ENCODE peak calls at places on chromosomes 16 and 17, in four cellular contexts. One of them, this sample, is unnamed.

GRCh38 chr16:74898667-74899066 is 86.3 kb downstream of the WDR59 start:
- DNase-seq in nephron progenitor cell: no peak
- DNase-seq in GOT3: no peak
- DNase-seq in OCI-M1: no peak
- DNase-seq in this sample: no peak

GRCh38 chr17:13862341-13862740 is 207.0 kb upstream of the COX10 start:
- DNase-seq in OCI-M1: peak
- DNase-seq in nephron progenitor cell: no peak
- DNase-seq in GOT3: no peak
- DNase-seq in this sample: no peak

GRCh38 chr16:56927471-56927870 is 4.5 kb upstream of the HERPUD1 start:
- DNase-seq in nephron progenitor cell: no peak
- DNase-seq in GOT3: no peak
- DNase-seq in OCI-M1: no peak
- DNase-seq in this sample: no peak

GRCh38 chr17:29663155-29663554 is 40.4 kb upstream of the CORO6 start:
- DNase-seq in nephron progenitor cell: no peak
- DNase-seq in GOT3: no peak
- DNase-seq in OCI-M1: peak
- DNase-seq in this sample: no peak

GRCh38 chr16:69706975-69707340 is 19.4 kb downstream of the NQO1 start:
- DNase-seq in OCI-M1: no peak
- DNase-seq in nephron progenitor cell: no peak
- DNase-seq in GOT3: no peak
- DNase-seq in this sample: no peak

GRCh38 chr17:42950044-42950783 is 14.0 kb downstream of the AARSD1 start:
- DNase-seq in GOT3: no peak
- DNase-seq in OCI-M1: no peak
- DNase-seq in nephron progenitor cell: no peak
- DNase-seq in this sample: no peak

GRCh38 chr17:64457156-64457555 is 8.2 kb downstream of the MILR1 start:
- DNase-seq in GOT3: no peak
- DNase-seq in nephron progenitor cell: no peak
- DNase-seq in OCI-M1: no peak
- DNase-seq in this sample: no peak

GRCh38 chr16:31063843-31064611 is 10.0 kb downstream of the ZNF668 start:
- DNase-seq in OCI-M1: no peak
- DNase-seq in GOT3: no peak
- DNase-seq in nephron progenitor cell: no peak
- DNase-seq in this sample: no peak

GRCh38 chr16:12339686-12340085 is 363.2 kb downstream of the SNX29 start:
- DNase-seq in nephron progenitor cell: no peak
- DNase-seq in GOT3: peak
- DNase-seq in OCI-M1: no peak
- DNase-seq in this sample: no peak

GRCh38 chr16:17612336-17612735 is 141.6 kb upstream of the XYLT1 start:
- DNase-seq in nephron progenitor cell: no peak
- DNase-seq in GOT3: no peak
- DNase-seq in OCI-M1: no peak
- DNase-seq in this sample: no peak

GRCh38 chr17:15261063-15261817 is 3.9 kb downstream of the PMP22 start:
- DNase-seq in GOT3: no peak
- DNase-seq in OCI-M1: peak
- DNase-seq in nephron progenitor cell: peak
- DNase-seq in this sample: no peak

GRCh38 chr17:80892900-80893603 is 98.6 kb upstream of the CHMP6 start:
- DNase-seq in OCI-M1: no peak
- DNase-seq in GOT3: no peak
- DNase-seq in nephron progenitor cell: no peak
- DNase-seq in this sample: peak

GRCh38 chr16:89505204-89506112 is 2.7 kb upstream of the SPG7 start:
- DNase-seq in OCI-M1: peak
- DNase-seq in nephron progenitor cell: no peak
- DNase-seq in GOT3: peak
- DNase-seq in this sample: peak